ENCODE peak calls at places on chromosomes 4 and X, in seven cellular contexts. V is ovary, D is prostate gland, H is lung, K is mucosa of descending colon, C is PC-3, Y is BE2C. W is an unnamed sample.

GRCh38 chr4:182222766-182223165 is 20.4 kb upstream of the TENM3 start:
- DNase-seq in H (no peak), Y (no peak), C (no peak), V (no peak), K (no peak), D (no peak), W (no peak)

GRCh38 chr4:8409271-8410065 is 31.1 kb downstream of the ACOX3 start:
- DNase-seq in H (no peak), D (no peak), K (peak), C (peak), Y (peak), V (no peak), W (no peak)

GRCh38 chrX:154401918-154402621 is 3.9 kb downstream of the RPL10 start:
- DNase-seq in D (peak), H (no peak), V (no peak), K (no peak), Y (no peak), C (peak), W (no peak)

GRCh38 chrX:50081282-50081955 is 119.4 kb downstream of the AKAP4 start:
- DNase-seq in Y (peak), D (peak), V (peak), K (peak), H (peak), C (peak), W (no peak)

GRCh38 chr4:82851902-82852750 is 38.8 kb downstream of the SEC31A start:
- DNase-seq in D (no peak), Y (no peak), H (no peak), C (peak), K (peak), V (no peak), W (no peak)

GRCh38 chr4:87458913-87459312 is 36.5 kb downstream of the NUDT9 start:
- DNase-seq in C (no peak), H (no peak), V (no peak), Y (no peak), K (no peak), D (no peak), W (no peak)

GRCh38 chr4:118557298-118557851 is 127.8 kb upstream of the METTL14 start:
- DNase-seq in K (no peak), C (peak), D (peak), H (no peak), Y (no peak), V (no peak), W (peak)

GRCh38 chrX:63746278-63746677 is 38.7 kb downstream of the ARHGEF9 start:
- DNase-seq in Y (no peak), H (no peak), C (no peak), V (no peak), K (peak), D (no peak), W (no peak)

GRCh38 chr4:168337550-168337940 is 19.0 kb upstream of the DDX60 start:
- DNase-seq in K (no peak), V (no peak), C (no peak), D (no peak), Y (no peak), H (no peak), W (no peak)

GRCh38 chr4:754221-755120 is 48.8 kb downstream of the PCGF3 start:
- DNase-seq in K (no peak), Y (no peak), D (no peak), C (no peak), H (no peak), V (no peak), W (no peak)

GRCh38 chrX:153688900-153689590 is 1.3 kb downstream of the SLC6A8 start:
- DNase-seq in V (no peak), H (no peak), C (peak), D (peak), Y (peak), K (no peak), W (no peak)

GRCh38 chr4:67087897-67088296 is 457.4 kb downstream of the CENPC start:
- DNase-seq in D (no peak), Y (peak), C (peak), V (no peak), K (peak), H (no peak), W (no peak)

GRCh38 chr4:56976878-56977320 is 507 bp downstream of the NOA1 start:
- DNase-seq in V (peak), D (peak), Y (peak), C (peak), K (peak), H (peak), W (no peak)

GRCh38 chr4:118845552-118846065 is 9.7 kb upstream of the SEC24D start:
- DNase-seq in C (no peak), V (no peak), Y (no peak), D (no peak), K (no peak), H (no peak), W (no peak)

GRCh38 chr4:147975902-147976301 is 244.0 kb downstream of the ARHGAP10 start:
- DNase-seq in V (no peak), Y (no peak), D (no peak), H (no peak), C (no peak), K (no peak), W (no peak)

GRCh38 chrX:102339312-102340298 is 92.6 kb downstream of the NXF2 start:
- DNase-seq in V (no peak), C (no peak), Y (peak), H (no peak), K (no peak), D (no peak), W (no peak)

GRCh38 chr4:129929052-129929451 is 833.1 kb downstream of the C4orf33 start:
- DNase-seq in D (no peak), Y (peak), C (peak), H (no peak), K (no peak), V (no peak), W (no peak)

DNA sequence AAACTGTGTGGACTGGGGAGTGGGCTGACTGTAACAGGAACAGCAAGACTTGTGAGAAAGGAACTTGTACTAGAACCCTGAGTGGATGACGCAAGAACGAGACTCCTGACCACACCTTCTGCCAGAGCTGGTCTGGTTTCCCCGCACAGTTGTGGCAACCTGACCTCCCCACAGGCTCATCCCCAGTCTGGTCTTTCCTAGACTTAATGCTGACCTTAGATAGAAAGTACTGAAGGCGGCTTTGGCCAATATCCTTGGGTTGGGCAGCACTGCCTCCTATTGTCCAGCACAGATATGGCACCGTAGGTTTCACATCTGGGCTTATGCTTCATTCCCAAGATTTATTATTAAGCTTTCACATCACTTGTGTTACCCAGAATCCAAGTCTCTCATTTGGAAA is 137.8 kb upstream of the FRG1 start:
- DNase-seq in K (no peak), H (no peak), D (no peak), C (no peak), V (no peak), Y (no peak), W (no peak)
- H3K4me3 ChIP-seq in K (no peak), H (no peak), D (no peak), C (no peak), V (no peak), Y (no peak), W (no peak)

DNA sequence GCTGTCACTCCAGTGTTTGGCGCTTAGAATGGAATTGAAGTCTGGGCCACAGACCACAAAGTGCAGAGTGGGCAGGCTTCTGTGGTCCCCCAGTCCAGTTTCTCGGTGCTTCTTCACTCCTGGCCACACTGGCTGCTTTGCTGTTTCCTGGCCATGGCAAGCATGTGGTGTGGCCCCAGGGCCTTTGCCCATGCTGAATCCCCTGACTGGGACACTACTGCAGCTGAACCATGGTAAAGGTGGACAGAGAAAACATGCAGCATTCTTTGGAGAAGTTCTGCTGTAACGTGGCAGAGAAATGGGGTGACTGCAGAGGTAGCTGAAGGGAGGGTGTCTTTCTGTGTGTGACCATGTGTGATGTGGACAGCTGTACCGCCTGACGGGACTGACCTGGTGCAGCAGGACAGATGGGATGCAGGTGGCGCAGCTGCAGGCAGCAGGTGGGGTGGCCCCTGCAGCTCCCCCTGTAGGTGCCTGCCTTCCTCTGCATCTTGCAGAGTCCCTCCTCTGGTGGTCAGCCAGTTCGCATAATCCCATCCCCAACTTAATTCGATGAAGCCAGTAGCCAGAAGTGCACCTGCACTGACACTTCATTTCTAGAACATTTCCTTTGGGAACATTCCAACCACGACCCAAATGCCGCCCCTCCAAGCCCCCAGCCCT is 13.2 kb upstream of the S100P start:
- DNase-seq in K (no peak), Y (no peak), H (no peak), C (peak), D (no peak), V (no peak), W (no peak)
- TF ChIP-seq CTCF in K (no peak), Y (peak), H (no peak), C (peak), D (no peak), V (no peak), W (no peak)

GRCh38 chr4:156948133-156948532 is 23.5 kb downstream of the PDGFC start:
- DNase-seq in K (no peak), Y (no peak), H (no peak), C (no peak), V (no peak), D (no peak), W (no peak)

GRCh38 chr4:156948738-156949137 is 22.9 kb downstream of the PDGFC start:
- DNase-seq in H (no peak), D (no peak), C (no peak), Y (no peak), K (no peak), V (no peak), W (no peak)

GRCh38 chr4:156945532-156945931 is 26.1 kb downstream of the PDGFC start:
- DNase-seq in K (no peak), Y (no peak), C (peak), V (no peak), D (no peak), H (no peak), W (no peak)

GRCh38 chr4:156949373-156949814 is 22.2 kb downstream of the PDGFC start:
- DNase-seq in K (no peak), Y (no peak), V (no peak), C (peak), H (no peak), D (no peak), W (no peak)

GRCh38 chr4:156946508-156947197 is 24.9 kb downstream of the PDGFC start:
- DNase-seq in H (no peak), C (peak), K (no peak), Y (no peak), D (no peak), V (peak), W (no peak)
- H3K4me3 ChIP-seq in H (no peak), C (no peak), K (no peak), Y (no peak), D (no peak), V (no peak), W (no peak)

DNA sequence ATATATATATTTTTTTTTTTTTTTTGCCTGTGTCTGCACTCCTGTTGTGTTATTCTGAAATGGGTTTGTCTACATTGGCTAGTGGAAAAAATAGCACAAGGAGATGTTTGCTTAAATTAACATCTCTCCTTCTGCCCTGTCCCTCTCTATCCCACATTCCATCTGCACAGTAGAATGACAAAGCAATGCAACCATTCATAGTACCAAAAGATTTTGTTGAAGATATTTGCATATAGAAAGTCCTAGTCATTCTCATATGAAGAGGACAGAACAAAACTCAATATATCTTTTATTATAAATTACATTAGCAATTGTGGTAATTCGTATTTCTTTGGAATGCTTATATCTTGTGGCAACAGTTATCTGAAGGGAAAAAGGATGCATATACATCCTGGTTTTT is 88.3 kb upstream of the AGA start:
- DNase-seq in H (no peak), Y (no peak), K (no peak), V (no peak), C (no peak), D (no peak), W (no peak)
- TF ChIP-seq CTCF in H (no peak), Y (no peak), K (no peak), V (no peak), C (no peak), D (no peak), W (no peak)

GRCh38 chrX:71533850-71534515 is 1.1 kb downstream of the OGT start:
- DNase-seq in V (peak), Y (peak), C (peak), D (peak), K (peak), H (peak), W (no peak)
- H3K4me3 ChIP-seq in V (peak), Y (peak), C (peak), D (peak), K (peak), H (peak), W (peak)

DNA sequence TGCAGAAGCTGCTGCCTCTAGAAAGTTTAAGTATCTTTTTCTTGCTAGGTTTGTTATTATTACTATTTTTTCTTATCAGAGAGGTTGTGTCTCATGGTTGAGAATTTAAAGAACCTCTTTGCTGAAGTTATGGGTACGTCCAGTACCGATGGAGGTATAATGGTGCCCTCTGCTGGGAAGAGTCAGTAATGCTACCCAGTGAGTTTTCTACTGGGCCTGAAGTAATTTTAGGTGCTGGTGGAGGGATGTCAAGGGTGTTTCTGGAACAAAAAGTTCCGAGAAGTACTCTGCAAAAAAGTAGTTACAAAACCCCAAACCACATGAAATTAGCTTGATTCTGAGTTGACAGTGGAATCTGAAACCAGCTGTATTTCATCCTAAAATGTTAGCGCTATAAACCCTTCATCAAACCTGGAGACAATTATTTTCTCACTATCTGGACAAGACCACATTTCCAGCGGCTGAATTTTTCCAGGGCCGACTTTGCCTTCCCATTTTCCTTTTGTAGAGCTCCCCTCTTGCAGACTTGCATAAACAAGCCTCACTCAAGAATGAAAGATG is 102.5 kb upstream of the MID1 start:
- DNase-seq in C (peak), H (peak), V (peak), K (peak), Y (peak), D (peak), W (peak)
- TF ChIP-seq CTCF in C (peak), H (peak), V (peak), K (no peak), Y (peak), D (peak), W (peak)

GRCh38 chr4:185839204-185839712 is 27.3 kb upstream of the SORBS2 start:
- DNase-seq in C (peak), K (peak), H (no peak), D (no peak), V (peak), Y (no peak), W (peak)
- H3K4me3 ChIP-seq in C (peak), K (no peak), H (no peak), D (no peak), V (no peak), Y (no peak), W (no peak)